ENCODE peak calls at places on chromosomes 13 and 19, in five cellular contexts. One of them, this sample, is unnamed.

GRCh38 chr19:3656073-3656746 is 29.6 kb upstream of the CACTIN start:
- DNase-seq in fibroblast of lung: peak; percentile 39
- DNase-seq in endothelial cell of umbilical vein: no peak
- DNase-seq in OCI-LY7: no peak
- DNase-seq in aorta: no peak
- DNase-seq in this sample: no peak

GRCh38 chr19:4062576-4063368 is 3.9 kb downstream of the ZBTB7A start:
- DNase-seq in aorta: peak; percentile 77
- DNase-seq in fibroblast of lung: no peak
- DNase-seq in OCI-LY7: no peak
- DNase-seq in endothelial cell of umbilical vein: no peak
- DNase-seq in this sample: no peak

GRCh38 chr13:25574437-25575426 is 203.0 kb downstream of the ATP8A2 start:
- DNase-seq in OCI-LY7: peak; percentile 79
- DNase-seq in aorta: no peak
- DNase-seq in endothelial cell of umbilical vein: peak; percentile 80
- DNase-seq in fibroblast of lung: peak; percentile 73
- DNase-seq in this sample: peak; percentile 61

GRCh38 chr19:16244091-16244490 is 46.4 kb downstream of the AP1M1 start:
- DNase-seq in endothelial cell of umbilical vein: no peak
- DNase-seq in OCI-LY7: no peak
- DNase-seq in aorta: no peak
- DNase-seq in fibroblast of lung: peak; percentile 15
- DNase-seq in this sample: no peak

GRCh38 chr13:22447132-22447886 is 733.5 kb upstream of the SGCG start:
- DNase-seq in endothelial cell of umbilical vein: no peak
- DNase-seq in aorta: no peak
- DNase-seq in OCI-LY7: no peak
- DNase-seq in fibroblast of lung: no peak
- DNase-seq in this sample: no peak

GRCh38 chr19:10552596-10553053 is 8.9 kb downstream of the ATG4D start:
- DNase-seq in endothelial cell of umbilical vein: no peak
- DNase-seq in fibroblast of lung: peak; percentile 19
- DNase-seq in OCI-LY7: peak; percentile 65
- DNase-seq in aorta: no peak
- DNase-seq in this sample: no peak

GRCh38 chr13:61247149-61247936 is 168.3 kb downstream of the PCDH20 start:
- DNase-seq in aorta: peak; percentile 41
- DNase-seq in OCI-LY7: no peak
- DNase-seq in fibroblast of lung: no peak
- DNase-seq in endothelial cell of umbilical vein: no peak
- DNase-seq in this sample: no peak

GRCh38 chr13:113489171-113489548 is 1.4 kb downstream of the DCUN1D2 start:
- DNase-seq in fibroblast of lung: no peak
- DNase-seq in endothelial cell of umbilical vein: no peak
- DNase-seq in OCI-LY7: no peak
- DNase-seq in aorta: no peak
- DNase-seq in this sample: no peak

GRCh38 chr19:43526884-43527859 is at the start of gene ETHE1:
- DNase-seq in OCI-LY7: peak; percentile 42
- DNase-seq in fibroblast of lung: peak; percentile 51
- DNase-seq in endothelial cell of umbilical vein: peak; percentile 72
- DNase-seq in aorta: peak; percentile 95
- DNase-seq in this sample: peak; percentile 46

GRCh38 chr13:27383104-27383921 is 41.1 kb upstream of the GTF3A start:
- DNase-seq in endothelial cell of umbilical vein: no peak
- DNase-seq in OCI-LY7: no peak
- DNase-seq in fibroblast of lung: no peak
- DNase-seq in aorta: no peak
- DNase-seq in this sample: no peak

GRCh38 chr19:17681505-17682125 is 6.5 kb downstream of the UNC13A start:
- DNase-seq in fibroblast of lung: peak; percentile 43
- DNase-seq in OCI-LY7: peak; percentile 19
- DNase-seq in endothelial cell of umbilical vein: peak; percentile 30
- DNase-seq in aorta: peak; percentile 87
- DNase-seq in this sample: no peak

GRCh38 chr13:100075700-100076587 is 12.9 kb upstream of the PCCA start:
- DNase-seq in endothelial cell of umbilical vein: no peak
- DNase-seq in fibroblast of lung: no peak
- DNase-seq in aorta: no peak
- DNase-seq in OCI-LY7: no peak
- DNase-seq in this sample: no peak

GRCh38 chr13:27283906-27284523 is 13.4 kb downstream of the RASL11A start:
- DNase-seq in endothelial cell of umbilical vein: peak; percentile 26
- DNase-seq in aorta: no peak
- DNase-seq in fibroblast of lung: no peak
- DNase-seq in OCI-LY7: peak; percentile 53
- DNase-seq in this sample: no peak

GRCh38 chr13:103130681-103131210 is 64.5 kb upstream of the SLC10A2 start:
- DNase-seq in endothelial cell of umbilical vein: no peak
- DNase-seq in aorta: no peak
- DNase-seq in fibroblast of lung: no peak
- DNase-seq in OCI-LY7: no peak
- DNase-seq in this sample: no peak

GRCh38 chr19:3250675-3251074 is 26.2 kb downstream of the CELF5 start:
- DNase-seq in OCI-LY7: peak; percentile 46
- DNase-seq in fibroblast of lung: no peak
- DNase-seq in aorta: no peak
- DNase-seq in endothelial cell of umbilical vein: no peak
- DNase-seq in this sample: peak; percentile 30

GRCh38 chr13:53068841-53069520 is 40.4 kb downstream of the OLFM4 start:
- DNase-seq in endothelial cell of umbilical vein: no peak
- DNase-seq in OCI-LY7: no peak
- DNase-seq in aorta: no peak
- DNase-seq in fibroblast of lung: no peak
- DNase-seq in this sample: no peak

GRCh38 chr19:18274776-18275356 is 614 bp upstream of the IQCN start:
- DNase-seq in OCI-LY7: no peak
- DNase-seq in endothelial cell of umbilical vein: peak; percentile 81
- DNase-seq in aorta: peak; percentile 94
- DNase-seq in fibroblast of lung: peak; percentile 86
- DNase-seq in this sample: no peak

GRCh38 chr13:91406619-91407018 is 8.2 kb downstream of the GPC5 start:
- DNase-seq in fibroblast of lung: peak; percentile 33
- DNase-seq in endothelial cell of umbilical vein: peak; percentile 56
- DNase-seq in aorta: no peak
- DNase-seq in OCI-LY7: peak; percentile 92
- DNase-seq in this sample: no peak

GRCh38 chr19:12769689-12770088 is 5.7 kb downstream of the HOOK2 start:
- DNase-seq in OCI-LY7: no peak
- DNase-seq in aorta: no peak
- DNase-seq in fibroblast of lung: no peak
- DNase-seq in endothelial cell of umbilical vein: no peak
- DNase-seq in this sample: peak; percentile 35

GRCh38 chr19:51016798-51017683 is 2.5 kb downstream of the KLK10 start:
- DNase-seq in OCI-LY7: peak; percentile 20
- DNase-seq in fibroblast of lung: no peak
- DNase-seq in endothelial cell of umbilical vein: peak; percentile 39
- DNase-seq in aorta: no peak
- DNase-seq in this sample: peak; percentile 9

GRCh38 chr13:30577381-30577780 is 40.3 kb upstream of the USPL1 start:
- DNase-seq in fibroblast of lung: peak; percentile 98
- DNase-seq in aorta: no peak
- DNase-seq in OCI-LY7: no peak
- DNase-seq in endothelial cell of umbilical vein: no peak
- DNase-seq in this sample: no peak

GRCh38 chr19:16131648-16132047 is 11.8 kb upstream of the HSH2D start:
- DNase-seq in fibroblast of lung: no peak
- DNase-seq in aorta: no peak
- DNase-seq in endothelial cell of umbilical vein: no peak
- DNase-seq in OCI-LY7: no peak
- DNase-seq in this sample: no peak

GRCh38 chr19:10256970-10257615 is 5.1 kb downstream of the MRPL4 start:
- DNase-seq in fibroblast of lung: no peak
- DNase-seq in endothelial cell of umbilical vein: no peak
- DNase-seq in aorta: no peak
- DNase-seq in OCI-LY7: no peak
- DNase-seq in this sample: no peak

GRCh38 chr19:17118957-17119356 is 43.4 kb downstream of the MYO9B start:
- DNase-seq in aorta: no peak
- DNase-seq in fibroblast of lung: no peak
- DNase-seq in OCI-LY7: no peak
- DNase-seq in endothelial cell of umbilical vein: no peak
- DNase-seq in this sample: no peak

GRCh38 chr19:10372698-10373097 is 7.7 kb downstream of the TYK2 start:
- DNase-seq in fibroblast of lung: no peak
- DNase-seq in OCI-LY7: no peak
- DNase-seq in aorta: no peak
- DNase-seq in endothelial cell of umbilical vein: no peak
- DNase-seq in this sample: no peak

GRCh38 chr13:95603887-95604533 is 40.5 kb downstream of the DZIP1 start:
- DNase-seq in fibroblast of lung: peak; percentile 80
- DNase-seq in endothelial cell of umbilical vein: peak; percentile 66
- DNase-seq in aorta: no peak
- DNase-seq in OCI-LY7: no peak
- DNase-seq in this sample: no peak

GRCh38 chr13:45681101-45681500 is 21.0 kb upstream of the CBY2 start:
- DNase-seq in aorta: no peak
- DNase-seq in endothelial cell of umbilical vein: no peak
- DNase-seq in fibroblast of lung: peak; percentile 14
- DNase-seq in OCI-LY7: no peak
- DNase-seq in this sample: no peak

GRCh38 chr19:17778621-17779280 is 16.2 kb upstream of the B3GNT3 start:
- DNase-seq in aorta: no peak
- DNase-seq in endothelial cell of umbilical vein: no peak
- DNase-seq in OCI-LY7: no peak
- DNase-seq in fibroblast of lung: no peak
- DNase-seq in this sample: no peak

GRCh38 chr19:46821512-46822359 is 28.9 kb downstream of the AP2S1 start:
- DNase-seq in fibroblast of lung: no peak
- DNase-seq in endothelial cell of umbilical vein: no peak
- DNase-seq in OCI-LY7: peak; percentile 57
- DNase-seq in aorta: no peak
- DNase-seq in this sample: peak; percentile 55

DNA sequence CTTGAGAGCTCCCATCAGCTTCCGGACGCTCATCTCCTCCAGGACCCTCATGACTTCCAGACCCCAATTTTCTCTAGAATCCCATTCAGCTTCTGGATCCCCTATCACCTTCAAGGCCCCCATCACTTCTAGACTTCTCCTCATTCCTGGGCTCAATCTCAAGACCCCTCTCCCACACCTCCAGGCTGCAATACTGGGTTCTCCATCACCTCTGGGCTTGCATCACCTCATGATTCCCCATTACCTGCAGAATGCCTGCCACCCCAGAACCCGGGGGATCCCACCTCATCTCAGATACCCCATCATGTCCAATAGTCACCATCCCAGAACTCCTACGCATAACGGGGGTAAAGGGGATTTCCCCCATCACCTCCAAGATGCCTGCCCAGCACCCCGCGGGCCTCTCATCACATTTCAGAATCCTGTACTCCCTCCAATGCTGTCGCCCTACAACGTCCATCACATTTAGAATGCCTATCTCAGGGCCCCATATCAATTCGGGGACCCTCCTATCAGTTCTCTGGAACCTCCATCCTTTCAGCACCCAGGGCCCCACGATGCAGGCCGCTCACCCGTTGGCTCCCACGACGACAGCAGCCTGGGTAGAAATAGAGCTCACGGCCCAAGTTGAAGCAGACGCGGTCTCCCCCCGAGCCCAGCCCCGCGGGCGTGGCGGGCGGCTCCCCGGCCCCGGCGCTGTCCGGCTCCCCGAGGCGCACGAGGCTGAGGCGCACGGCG is 732 bp downstream of the DMWD start:
- DNase-seq in aorta: no peak
- DNase-seq in OCI-LY7: no peak
- DNase-seq in endothelial cell of umbilical vein: no peak
- DNase-seq in fibroblast of lung: no peak
- DNase-seq in this sample: no peak
- H3K27ac ChIP-seq in aorta: peak overlapping the region; percentile 6
- H3K27ac ChIP-seq in OCI-LY7: no peak overlapping the region
- H3K27ac ChIP-seq in endothelial cell of umbilical vein: peak overlapping the region; percentile 57
- H3K27ac ChIP-seq in fibroblast of lung: peak overlapping the region; percentile 69
- H3K27ac ChIP-seq in this sample: no peak overlapping the region

GRCh38 chr13:51000576-51001260 is 91.1 kb downstream of the RNASEH2B start:
- DNase-seq in OCI-LY7: no peak
- DNase-seq in fibroblast of lung: peak; percentile 80
- DNase-seq in aorta: no peak
- DNase-seq in endothelial cell of umbilical vein: no peak
- DNase-seq in this sample: no peak
- H3K27ac ChIP-seq in OCI-LY7: no peak overlapping the region
- H3K27ac ChIP-seq in fibroblast of lung: no peak overlapping the region
- H3K27ac ChIP-seq in aorta: no peak overlapping the region
- H3K27ac ChIP-seq in endothelial cell of umbilical vein: no peak overlapping the region
- H3K27ac ChIP-seq in this sample: no peak overlapping the region

DNA sequence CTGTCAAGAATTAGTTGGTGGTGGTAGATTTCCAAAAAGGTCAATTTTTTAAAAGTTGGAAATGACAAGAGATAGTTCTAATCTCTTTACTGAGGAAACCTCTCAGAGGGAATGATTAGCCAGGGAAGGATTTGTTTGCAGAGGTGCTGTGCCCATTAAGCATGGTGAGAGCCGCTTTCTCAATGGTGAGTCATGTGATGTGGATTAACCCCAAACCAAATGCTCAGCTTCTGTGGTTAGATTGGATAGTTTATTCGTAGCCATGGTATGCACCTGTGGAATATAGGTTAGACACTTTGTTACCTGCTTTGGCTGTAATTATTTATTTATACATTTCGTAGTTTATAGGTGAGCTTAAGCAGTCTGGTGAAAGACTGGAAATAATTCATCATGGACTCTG is 7.1 kb downstream of the HNRNPM start:
- DNase-seq in aorta: no peak
- DNase-seq in OCI-LY7: no peak
- DNase-seq in endothelial cell of umbilical vein: no peak
- DNase-seq in fibroblast of lung: peak; percentile 81
- DNase-seq in this sample: no peak
- H3K27ac ChIP-seq in aorta: no peak overlapping the region
- H3K27ac ChIP-seq in OCI-LY7: no peak overlapping the region
- H3K27ac ChIP-seq in endothelial cell of umbilical vein: no peak overlapping the region
- H3K27ac ChIP-seq in fibroblast of lung: no peak overlapping the region
- H3K27ac ChIP-seq in this sample: no peak overlapping the region

DNA sequence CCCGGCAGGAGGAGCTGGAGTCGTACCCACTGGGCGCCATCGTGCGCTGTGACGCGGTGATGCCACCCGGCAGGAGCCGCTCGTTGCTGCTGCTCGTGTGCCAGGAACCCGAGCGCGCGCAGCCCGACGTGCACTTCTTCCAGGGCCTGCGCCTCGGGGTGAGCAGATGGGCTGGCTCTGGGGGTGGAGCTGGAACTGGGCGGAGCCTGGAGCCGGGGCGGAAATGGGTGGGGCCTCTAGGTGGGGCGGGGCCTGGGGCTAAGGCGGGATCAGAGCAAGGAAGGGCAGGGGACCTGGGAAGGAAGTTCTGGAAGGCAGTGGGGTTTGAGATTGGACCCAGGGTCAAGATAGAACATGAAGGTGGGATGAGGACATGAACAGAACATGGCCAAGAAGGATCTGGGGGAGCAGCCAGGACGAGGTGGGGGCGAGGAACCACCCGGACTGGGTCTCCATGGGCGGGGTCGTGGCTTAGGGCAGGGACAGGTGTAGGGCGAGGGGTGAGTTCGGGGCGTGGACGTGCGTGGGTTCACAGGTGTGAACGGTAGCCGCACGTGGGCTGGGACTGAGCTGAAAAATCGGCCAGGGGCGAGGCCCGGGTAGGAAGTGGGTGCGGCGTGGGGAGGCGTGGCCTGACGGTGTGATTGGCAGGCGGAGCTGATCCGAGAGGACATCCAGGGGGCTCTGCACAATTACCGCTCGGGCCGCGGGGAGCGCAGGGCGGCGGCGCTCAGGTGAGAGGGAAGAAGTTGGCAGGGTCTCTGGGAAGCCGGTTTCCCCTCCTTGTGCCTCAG is 4.6 kb downstream of the EPS8L1 start:
- DNase-seq in aorta: no peak
- DNase-seq in endothelial cell of umbilical vein: peak; percentile 47
- DNase-seq in OCI-LY7: peak; percentile 85
- DNase-seq in fibroblast of lung: peak; percentile 47
- DNase-seq in this sample: peak; percentile 53
- H3K27ac ChIP-seq in aorta: no peak overlapping the region
- H3K27ac ChIP-seq in endothelial cell of umbilical vein: no peak overlapping the region
- H3K27ac ChIP-seq in OCI-LY7: peak overlapping the region; percentile 56
- H3K27ac ChIP-seq in fibroblast of lung: no peak overlapping the region
- H3K27ac ChIP-seq in this sample: no peak overlapping the region

This sample was measured in CD4-positive, alpha-beta T cell.